ENCODE peak calls at places on chromosomes 1 and 21, in five cellular contexts. M is IMR-90, B is GM12891, H is heart left ventricle, K is transverse colon. C is an unnamed sample.

GRCh38 chr1:178619523-178619922 is 105.5 kb upstream of the RALGPS2 start:
- DNase-seq in M (no peak), B (no peak), H (no peak), K (peak), C (no peak)

GRCh38 chr1:194279975-194280374 is 1093.6 kb upstream of the B3GALT2 start:
- DNase-seq in M (no peak), B (no peak), H (no peak), K (no peak), C (no peak)

GRCh38 chr21:39681845-39682244 is 63.1 kb upstream of the IGSF5 start:
- DNase-seq in M (peak), B (no peak), H (no peak), K (no peak), C (no peak)

GRCh38 chr21:29647353-29647781 is 292.4 kb downstream of the GRIK1 start:
- DNase-seq in M (peak), B (no peak), H (no peak), K (no peak), C (no peak)

GRCh38 chr1:75136921-75137641 is 2.9 kb downstream of the LHX8 start:
- DNase-seq in M (no peak), B (no peak), H (no peak), K (no peak), C (no peak)

GRCh38 chr1:173937062-173937461 is 19.9 kb upstream of the SERPINC1 start:
- DNase-seq in M (no peak), B (no peak), H (no peak), K (no peak), C (no peak)

GRCh38 chr1:224761245-224761644 is 145.1 kb downstream of the CNIH3 start:
- DNase-seq in M (no peak), B (no peak), H (no peak), K (no peak), C (no peak)

GRCh38 chr1:41955461-41956159 is 36.9 kb upstream of the HIVEP3 start:
- DNase-seq in M (peak), B (no peak), H (no peak), K (no peak), C (no peak)

GRCh38 chr1:201970334-201971159 is 11.9 kb upstream of the RNPEP start:
- DNase-seq in M (peak), B (no peak), H (no peak), K (no peak), C (no peak)

GRCh38 chr1:41464886-41465285 is 19.6 kb downstream of the EDN2 start:
- DNase-seq in M (no peak), B (no peak), H (no peak), K (no peak), C (no peak)

GRCh38 chr21:35469446-35469845 is 420.3 kb upstream of the RUNX1 start:
- DNase-seq in M (peak), B (no peak), H (no peak), K (no peak), C (no peak)

GRCh38 chr1:20753589-20753988 is 21.1 kb upstream of the SH2D5 start:
- DNase-seq in M (peak), B (no peak), H (no peak), K (no peak), C (no peak)

GRCh38 chr1:6273380-6273891 is 12.5 kb upstream of the GPR153 start:
- DNase-seq in M (peak), B (no peak), H (no peak), K (no peak), C (no peak)

GRCh38 chr1:11918779-11919519 is 7.3 kb downstream of the KIAA2013 start:
- DNase-seq in M (peak), B (no peak), H (peak), K (no peak), C (no peak)

GRCh38 chr1:19007491-19008441 is 51.3 kb upstream of the IFFO2 start:
- DNase-seq in M (no peak), B (no peak), H (no peak), K (no peak), C (no peak)

GRCh38 chr1:65769621-65770020 is 23.1 kb upstream of the PDE4B start:
- DNase-seq in M (peak), B (no peak), H (no peak), K (no peak), C (no peak)

GRCh38 chr1:76095800-76096199 is 21.3 kb downstream of the ST6GALNAC3 start:
- DNase-seq in M (no peak), B (no peak), H (no peak), K (no peak), C (no peak)

GRCh38 chr21:36141513-36141925 is 6.6 kb downstream of the CBR3 start:
- DNase-seq in M (peak), B (peak), H (peak), K (peak), C (peak)

GRCh38 chr1:36162680-36163079 is 6.7 kb downstream of the MAP7D1 start:
- DNase-seq in M (no peak), B (no peak), H (no peak), K (no peak), C (no peak)

GRCh38 chr1:225899044-225899925 is 10.3 kb upstream of the LEFTY1 start:
- DNase-seq in M (no peak), B (no peak), H (no peak), K (no peak), C (no peak)

GRCh38 chr21:17989780-17990179 is 170.6 kb upstream of the C21orf91 start:
- DNase-seq in M (no peak), B (no peak), H (no peak), K (no peak), C (no peak)

GRCh38 chr1:48596036-48596435 is 124.0 kb upstream of the SPATA6 start:
- DNase-seq in M (no peak), B (no peak), H (no peak), K (no peak), C (no peak)

GRCh38 chr1:64962447-64962846 is 3.9 kb downstream of the JAK1 start:
- DNase-seq in M (no peak), B (no peak), H (no peak), K (peak), C (no peak)

DNA sequence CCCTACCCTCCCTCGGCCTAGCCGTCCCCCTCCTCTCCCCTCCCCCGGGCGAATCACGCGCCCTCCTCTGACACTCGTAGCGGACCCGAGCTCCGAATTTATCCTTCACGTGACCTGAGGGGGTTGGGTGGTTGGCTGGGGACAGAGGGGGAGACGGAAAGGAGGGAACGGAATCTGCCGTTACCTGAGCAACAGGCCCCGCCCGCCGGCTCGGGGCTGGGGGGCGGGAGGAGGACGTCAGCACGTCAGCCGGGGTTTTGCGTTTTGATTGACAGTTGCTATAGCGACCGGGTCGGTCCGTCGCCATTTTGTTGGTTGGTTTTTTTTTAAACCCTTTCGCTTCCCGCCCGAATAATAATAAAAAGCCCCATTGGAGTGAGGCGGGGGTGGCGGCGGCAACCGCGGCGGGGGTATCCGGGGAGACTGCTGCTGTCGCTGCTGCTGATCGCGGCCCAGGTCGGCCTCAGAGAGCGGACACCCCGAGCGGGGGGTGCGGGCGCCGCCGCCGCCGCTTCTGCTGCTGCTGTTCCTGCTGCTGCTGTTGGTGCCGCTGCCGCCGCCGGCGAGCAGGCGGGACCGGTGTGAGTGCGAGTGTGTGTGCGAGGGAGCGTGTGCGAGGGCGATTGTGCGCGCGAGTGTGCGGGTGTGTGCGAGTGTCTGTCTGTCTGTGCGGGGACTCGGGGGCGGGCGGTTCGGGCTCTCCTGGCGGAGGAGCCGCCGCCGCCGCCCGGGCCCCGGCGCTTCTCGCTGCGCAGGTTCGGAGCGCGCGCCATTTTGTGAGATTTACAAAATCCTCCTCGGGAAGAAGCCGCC is at the start of gene DYRK1A:
- DNase-seq in M (peak), B (peak), H (peak), K (peak), C (peak)
- TF ChIP-seq POLR2A in M (peak), B (peak), H (peak), K (peak), C (no peak)

DNA sequence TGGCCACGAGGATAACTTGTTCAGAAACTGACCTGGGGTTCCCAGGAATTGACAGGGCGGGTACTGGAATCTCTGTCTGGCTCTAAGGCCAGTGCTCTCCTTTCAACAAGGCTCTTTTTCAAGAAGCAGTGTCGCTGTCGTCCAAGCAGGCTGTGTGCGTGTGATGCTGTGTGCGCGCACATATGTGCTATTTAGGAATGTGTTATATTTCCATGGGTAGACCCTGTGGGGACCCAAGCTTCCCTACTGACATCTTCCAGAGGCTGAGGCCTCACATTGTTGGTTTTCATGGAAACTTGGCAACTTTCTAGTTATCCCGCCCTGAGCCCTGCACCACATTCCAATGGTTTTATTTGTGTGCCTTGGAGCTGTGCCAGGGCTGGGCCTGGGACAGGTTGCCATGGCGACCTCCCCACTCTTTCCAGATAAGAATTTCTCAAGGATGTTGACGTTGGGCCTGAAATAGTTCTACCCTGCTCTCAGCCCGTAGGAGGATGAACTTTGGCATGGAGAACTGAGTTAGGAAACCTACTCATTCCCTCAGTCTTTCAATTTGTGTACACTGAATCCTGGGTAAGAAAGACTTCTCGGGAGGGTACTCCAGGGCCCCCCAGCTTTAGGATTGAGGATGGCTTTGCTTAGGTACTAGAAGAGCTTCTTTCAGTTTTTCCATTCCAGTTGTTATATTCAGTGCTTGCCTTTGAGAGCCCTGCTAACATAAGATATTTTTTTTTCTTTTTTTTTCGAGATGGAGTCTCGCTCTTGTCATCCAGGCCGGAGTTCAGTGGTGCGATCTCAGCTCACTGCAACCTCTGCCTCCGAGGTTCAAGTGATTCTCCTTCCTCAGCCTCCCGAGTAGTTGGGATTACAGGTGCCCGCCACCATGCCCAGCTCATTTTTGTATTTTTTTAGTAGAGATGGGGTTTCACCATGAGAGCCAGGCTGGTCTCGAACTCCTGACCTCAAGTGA is 38.8 kb upstream of the SRSF10 start:
- DNase-seq in M (peak), B (no peak), H (peak), K (peak), C (peak)
- TF ChIP-seq POLR2A in M (peak), B (no peak), H (no peak), K (peak), C (no peak)

GRCh38 chr1:156623946-156624813 is 5.0 kb downstream of the HAPLN2 start:
- DNase-seq in M (peak), B (no peak), H (peak), K (peak), C (no peak)
- TF ChIP-seq POLR2A in M (no peak), B (no peak), H (no peak), K (no peak), C (no peak)

GRCh38 chr1:92958203-92958970 is 2.9 kb downstream of the DIPK1A start:
- DNase-seq in M (no peak), B (no peak), H (no peak), K (no peak), C (no peak)

GRCh38 chr1:92961896-92962752 is 862 bp upstream of the DIPK1A start:
- DNase-seq in M (peak), B (peak), H (peak), K (peak), C (peak)

GRCh38 chr1:92957020-92957734 is 4.1 kb downstream of the DIPK1A start:
- DNase-seq in M (no peak), B (no peak), H (no peak), K (no peak), C (no peak)

GRCh38 chr1:92961131-92961895 is at the start of gene DIPK1A:
- DNase-seq in M (peak), B (peak), H (peak), K (peak), C (peak)

DNA sequence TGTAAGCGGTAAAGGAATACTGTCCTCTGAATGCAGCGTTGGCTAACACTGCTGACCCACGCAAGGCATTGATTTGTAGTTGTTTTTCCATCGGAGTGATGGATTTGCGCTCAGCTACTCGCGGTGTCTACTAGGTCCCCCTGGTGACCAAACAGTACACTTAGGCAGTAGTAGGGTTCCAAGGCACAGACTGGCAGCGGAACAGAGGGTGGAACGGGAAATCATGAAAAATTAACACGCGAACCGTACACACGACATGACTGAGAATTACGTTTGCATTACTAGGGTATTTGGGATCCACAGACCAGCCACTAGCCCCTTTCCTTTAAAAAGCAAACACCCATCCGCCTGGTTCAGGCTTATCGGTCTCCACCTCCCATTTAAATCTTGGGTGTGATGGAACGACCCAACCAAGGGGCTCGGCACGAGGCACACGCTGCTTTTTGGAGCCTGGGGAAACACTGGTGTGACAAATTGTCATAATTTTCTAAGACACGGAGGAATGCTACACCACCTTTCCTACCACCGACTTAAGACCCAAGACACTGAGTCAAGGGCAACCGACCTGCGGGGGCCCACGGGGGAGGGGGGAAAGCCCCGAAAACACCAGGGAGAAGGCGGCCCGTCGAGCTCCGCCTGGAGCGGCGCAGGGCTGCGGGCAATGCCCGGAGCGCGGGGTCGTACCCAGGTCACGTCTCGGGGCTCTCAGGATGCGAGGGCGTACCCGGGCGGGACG is 699 bp downstream of the DIPK1A start:
- DNase-seq in M (peak), B (peak), H (peak), K (peak), C (peak)
- TF ChIP-seq POLR2A in M (no peak), B (no peak), H (no peak), K (peak), C (no peak)

GRCh38 chr1:15433471-15433870 is 4.8 kb upstream of the CTRC start:
- DNase-seq in M (no peak), B (no peak), H (no peak), K (no peak), C (no peak)

GRCh38 chr1:15439325-15439724 is 1.1 kb downstream of the CTRC start:
- DNase-seq in M (no peak), B (no peak), H (no peak), K (no peak), C (no peak)

GRCh38 chr1:15436881-15437449 is 1.3 kb upstream of the CTRC start:
- DNase-seq in M (no peak), B (no peak), H (no peak), K (no peak), C (no peak)

GRCh38 chr1:15432327-15432726 is 5.9 kb upstream of the CTRC start:
- DNase-seq in M (no peak), B (no peak), H (no peak), K (no peak), C (no peak)

DNA sequence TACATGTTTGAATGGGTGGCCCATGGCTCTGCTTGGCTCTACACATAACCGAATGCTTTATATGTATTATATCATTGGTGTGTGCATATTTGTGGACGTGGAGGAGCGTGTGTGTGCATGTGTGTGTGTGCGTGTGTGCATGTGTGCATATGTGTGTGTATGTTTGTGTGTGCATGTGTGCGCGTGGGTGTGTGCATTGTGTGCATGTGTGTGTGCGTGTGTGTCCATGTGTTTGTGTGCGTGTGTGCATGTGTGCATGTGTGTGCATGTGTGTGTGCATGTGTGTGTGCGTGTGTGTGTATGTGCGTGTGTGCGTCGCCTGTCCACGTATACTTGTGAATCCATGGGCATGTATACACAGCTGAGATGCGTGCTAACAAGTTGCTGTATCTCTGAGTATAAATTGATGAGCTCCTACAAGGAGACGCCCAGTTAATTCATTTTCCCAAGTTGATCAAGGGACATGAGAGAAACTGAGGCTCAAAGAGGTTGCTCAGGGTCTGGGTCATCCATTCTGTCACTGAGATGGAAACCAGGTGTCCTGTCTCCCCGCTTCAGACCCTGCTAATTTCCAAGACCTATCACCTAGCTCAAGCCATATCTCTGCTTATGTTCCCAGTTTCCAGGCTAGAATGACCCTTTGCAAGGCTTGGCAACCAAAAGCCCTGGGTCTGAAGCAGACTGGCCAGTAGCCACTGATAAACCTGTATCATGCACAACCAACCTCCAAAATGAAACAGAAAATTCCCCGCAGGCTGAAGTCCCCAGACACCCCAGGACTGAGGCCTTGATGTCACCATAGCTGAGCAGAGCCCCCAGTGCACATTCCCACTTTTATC is 2.8 kb upstream of the CTRC start:
- DNase-seq in M (no peak), B (no peak), H (no peak), K (no peak), C (no peak)
- TF ChIP-seq POLR2A in M (no peak), B (no peak), H (no peak), K (no peak), C (no peak)

C was measured in lower leg skin.